ENCODE peak calls at places on chromosomes 4 and X, in ten cellular contexts. One of them, this sample, is unnamed.

GRCh38 chrX:24063488-24063887 is 8.7 kb downstream of the EIF2S3 start:
- DNase-seq in suprapubic skin: no peak
- DNase-seq in transverse colon: no peak
- DNase-seq in stomach: no peak
- DNase-seq in right lobe of liver: no peak
- DNase-seq in A549: no peak
- DNase-seq in heart left ventricle: no peak
- DNase-seq in H1: no peak
- DNase-seq in ovary: no peak
- DNase-seq in HCT116: no peak
- DNase-seq in this sample: no peak

GRCh38 chr4:81030061-81030616 is 369 bp upstream of the BMP3 start:
- DNase-seq in HCT116: no peak
- DNase-seq in right lobe of liver: no peak
- DNase-seq in A549: no peak
- DNase-seq in H1: peak
- DNase-seq in ovary: no peak
- DNase-seq in transverse colon: no peak
- DNase-seq in heart left ventricle: no peak
- DNase-seq in stomach: no peak
- DNase-seq in suprapubic skin: no peak
- DNase-seq in this sample: no peak

GRCh38 chr4:154467886-154468285 is 23.7 kb downstream of the DCHS2 start:
- DNase-seq in ovary: no peak
- DNase-seq in H1: no peak
- DNase-seq in A549: no peak
- DNase-seq in HCT116: no peak
- DNase-seq in right lobe of liver: no peak
- DNase-seq in suprapubic skin: no peak
- DNase-seq in transverse colon: no peak
- DNase-seq in stomach: no peak
- DNase-seq in heart left ventricle: no peak
- DNase-seq in this sample: no peak

GRCh38 chr4:169312690-169313422 is 42.1 kb upstream of the SH3RF1 start:
- DNase-seq in stomach: no peak
- DNase-seq in suprapubic skin: no peak
- DNase-seq in right lobe of liver: no peak
- DNase-seq in A549: no peak
- DNase-seq in HCT116: no peak
- DNase-seq in ovary: no peak
- DNase-seq in transverse colon: no peak
- DNase-seq in heart left ventricle: no peak
- DNase-seq in H1: no peak
- DNase-seq in this sample: no peak

GRCh38 chr4:155371432-155372043 is 5.2 kb downstream of the MAP9 start:
- DNase-seq in stomach: no peak
- DNase-seq in suprapubic skin: no peak
- DNase-seq in HCT116: peak
- DNase-seq in transverse colon: no peak
- DNase-seq in heart left ventricle: no peak
- DNase-seq in A549: peak
- DNase-seq in ovary: no peak
- DNase-seq in right lobe of liver: no peak
- DNase-seq in H1: no peak
- DNase-seq in this sample: peak

GRCh38 chr4:1084796-1085403 is 28.5 kb downstream of the RNF212 start:
- DNase-seq in H1: no peak
- DNase-seq in ovary: no peak
- DNase-seq in HCT116: no peak
- DNase-seq in right lobe of liver: no peak
- DNase-seq in stomach: no peak
- DNase-seq in transverse colon: no peak
- DNase-seq in suprapubic skin: no peak
- DNase-seq in heart left ventricle: no peak
- DNase-seq in A549: no peak
- DNase-seq in this sample: no peak

GRCh38 chr4:7291372-7292135 is 99.2 kb downstream of the SORCS2 start:
- DNase-seq in HCT116: no peak
- DNase-seq in H1: no peak
- DNase-seq in A549: no peak
- DNase-seq in suprapubic skin: no peak
- DNase-seq in stomach: no peak
- DNase-seq in ovary: peak
- DNase-seq in transverse colon: peak
- DNase-seq in heart left ventricle: peak
- DNase-seq in right lobe of liver: no peak
- DNase-seq in this sample: no peak

GRCh38 chr4:3009422-3009821 is 46.1 kb downstream of the GRK4 start:
- DNase-seq in A549: peak
- DNase-seq in right lobe of liver: no peak
- DNase-seq in transverse colon: no peak
- DNase-seq in stomach: no peak
- DNase-seq in heart left ventricle: no peak
- DNase-seq in suprapubic skin: peak
- DNase-seq in H1: no peak
- DNase-seq in ovary: no peak
- DNase-seq in HCT116: peak
- DNase-seq in this sample: no peak

GRCh38 chr4:112861378-112862317 is 187.8 kb upstream of the ANK2 start:
- DNase-seq in A549: no peak
- DNase-seq in stomach: no peak
- DNase-seq in HCT116: no peak
- DNase-seq in suprapubic skin: no peak
- DNase-seq in transverse colon: no peak
- DNase-seq in right lobe of liver: no peak
- DNase-seq in ovary: no peak
- DNase-seq in H1: no peak
- DNase-seq in heart left ventricle: no peak
- DNase-seq in this sample: no peak

GRCh38 chr4:164293776-164294175 is 460.2 kb upstream of the SMIM31 start:
- DNase-seq in A549: no peak
- DNase-seq in H1: no peak
- DNase-seq in stomach: no peak
- DNase-seq in suprapubic skin: no peak
- DNase-seq in HCT116: no peak
- DNase-seq in right lobe of liver: no peak
- DNase-seq in ovary: no peak
- DNase-seq in transverse colon: no peak
- DNase-seq in heart left ventricle: no peak
- DNase-seq in this sample: no peak

GRCh38 chr4:7334521-7335275 is 100.0 kb downstream of the PSAPL1 start:
- DNase-seq in H1: no peak
- DNase-seq in right lobe of liver: no peak
- DNase-seq in suprapubic skin: no peak
- DNase-seq in stomach: no peak
- DNase-seq in transverse colon: no peak
- DNase-seq in heart left ventricle: peak
- DNase-seq in A549: no peak
- DNase-seq in HCT116: no peak
- DNase-seq in ovary: no peak
- DNase-seq in this sample: no peak

GRCh38 chrX:19926095-19926494 is 38.7 kb upstream of the SH3KBP1 start:
- DNase-seq in transverse colon: no peak
- DNase-seq in stomach: no peak
- DNase-seq in HCT116: no peak
- DNase-seq in ovary: no peak
- DNase-seq in heart left ventricle: no peak
- DNase-seq in A549: no peak
- DNase-seq in right lobe of liver: no peak
- DNase-seq in suprapubic skin: no peak
- DNase-seq in H1: no peak
- DNase-seq in this sample: no peak

GRCh38 chrX:24117288-24117687 is 32.2 kb upstream of the ZFX start:
- DNase-seq in H1: no peak
- DNase-seq in stomach: no peak
- DNase-seq in ovary: peak
- DNase-seq in transverse colon: no peak
- DNase-seq in HCT116: no peak
- DNase-seq in heart left ventricle: no peak
- DNase-seq in suprapubic skin: no peak
- DNase-seq in right lobe of liver: no peak
- DNase-seq in A549: peak
- DNase-seq in this sample: no peak

GRCh38 chr4:4854649-4855292 is 4.7 kb upstream of the MSX1 start:
- DNase-seq in heart left ventricle: peak
- DNase-seq in A549: no peak
- DNase-seq in ovary: no peak
- DNase-seq in suprapubic skin: no peak
- DNase-seq in right lobe of liver: no peak
- DNase-seq in stomach: no peak
- DNase-seq in transverse colon: no peak
- DNase-seq in HCT116: no peak
- DNase-seq in H1: no peak
- DNase-seq in this sample: no peak

GRCh38 chrX:43618376-43619205 is 37.5 kb upstream of the MAOA start:
- DNase-seq in A549: no peak
- DNase-seq in heart left ventricle: no peak
- DNase-seq in HCT116: no peak
- DNase-seq in suprapubic skin: no peak
- DNase-seq in ovary: no peak
- DNase-seq in right lobe of liver: no peak
- DNase-seq in stomach: no peak
- DNase-seq in H1: no peak
- DNase-seq in transverse colon: peak
- DNase-seq in this sample: no peak

GRCh38 chrX:23317799-23318724 is 16.6 kb upstream of the PTCHD1 start:
- DNase-seq in ovary: no peak
- DNase-seq in transverse colon: peak
- DNase-seq in stomach: no peak
- DNase-seq in suprapubic skin: no peak
- DNase-seq in heart left ventricle: no peak
- DNase-seq in right lobe of liver: no peak
- DNase-seq in HCT116: no peak
- DNase-seq in H1: peak
- DNase-seq in A549: peak
- DNase-seq in this sample: peak

GRCh38 chrX:118523920-118524319 is 28.3 kb downstream of the DOCK11 start:
- DNase-seq in heart left ventricle: no peak
- DNase-seq in H1: no peak
- DNase-seq in ovary: no peak
- DNase-seq in suprapubic skin: no peak
- DNase-seq in HCT116: no peak
- DNase-seq in transverse colon: no peak
- DNase-seq in stomach: no peak
- DNase-seq in A549: no peak
- DNase-seq in right lobe of liver: no peak
- DNase-seq in this sample: peak

DNA sequence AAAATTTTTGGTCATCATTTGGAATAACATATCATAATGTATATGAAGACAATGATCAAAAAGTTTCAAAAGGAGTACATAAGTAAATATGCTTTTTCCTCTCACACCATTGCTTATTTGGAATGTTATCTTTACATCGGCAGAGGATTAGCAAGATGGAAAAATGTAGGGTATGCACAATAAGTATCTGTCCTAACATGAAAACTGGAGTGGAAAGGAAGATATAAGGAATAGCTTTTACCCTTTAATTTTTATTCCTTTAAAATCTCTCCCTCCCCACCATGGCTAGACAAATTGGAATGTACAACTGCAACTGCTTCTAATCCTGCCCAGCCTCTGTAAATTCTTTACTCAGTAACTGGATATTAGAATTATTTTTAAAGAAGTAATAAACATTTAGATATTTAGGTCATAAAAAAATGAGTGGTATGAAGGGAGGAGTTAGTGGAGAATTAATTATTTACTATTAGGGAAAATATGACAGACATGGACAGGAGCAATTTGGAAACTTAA is 171.5 kb downstream of the PCDH18 start:
- DNase-seq in transverse colon: no peak
- DNase-seq in heart left ventricle: no peak
- DNase-seq in ovary: no peak
- DNase-seq in HCT116: no peak
- DNase-seq in stomach: no peak
- DNase-seq in A549: no peak
- DNase-seq in suprapubic skin: no peak
- DNase-seq in right lobe of liver: no peak
- DNase-seq in H1: no peak
- DNase-seq in this sample: no peak
- TF ChIP-seq POLR2A in transverse colon: no peak
- TF ChIP-seq POLR2A in heart left ventricle: no peak
- TF ChIP-seq POLR2A in ovary: no peak
- TF ChIP-seq POLR2A in HCT116: no peak
- TF ChIP-seq POLR2A in stomach: no peak
- TF ChIP-seq POLR2A in A549: no peak
- TF ChIP-seq POLR2A in suprapubic skin: no peak
- TF ChIP-seq POLR2A in right lobe of liver: no peak
- TF ChIP-seq POLR2A in H1: no peak
- TF ChIP-seq POLR2A in this sample: no peak

DNA sequence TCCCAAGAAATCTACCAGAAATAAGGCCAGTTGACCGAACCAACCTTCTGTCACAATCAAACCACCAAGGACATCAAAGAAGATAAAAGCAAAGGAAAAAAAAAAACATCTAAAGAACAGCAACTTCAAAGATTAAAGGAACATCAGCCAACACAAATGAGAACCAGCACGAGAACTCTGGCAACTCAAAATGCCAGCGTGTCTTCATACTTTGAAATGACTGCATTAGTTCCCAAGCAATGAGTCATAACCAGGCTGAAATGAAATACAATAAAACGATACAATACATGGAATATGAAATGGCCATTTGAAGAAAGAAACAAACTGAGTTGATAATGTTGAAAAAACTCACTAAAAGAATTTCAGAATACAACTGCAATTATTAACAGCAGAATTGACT is 611.6 kb upstream of the GRIA3 start:
- DNase-seq in heart left ventricle: no peak
- DNase-seq in transverse colon: no peak
- DNase-seq in H1: no peak
- DNase-seq in HCT116: no peak
- DNase-seq in stomach: no peak
- DNase-seq in right lobe of liver: no peak
- DNase-seq in ovary: no peak
- DNase-seq in suprapubic skin: no peak
- DNase-seq in A549: no peak
- DNase-seq in this sample: no peak
- TF ChIP-seq POLR2A in heart left ventricle: no peak
- TF ChIP-seq POLR2A in transverse colon: no peak
- TF ChIP-seq POLR2A in H1: no peak
- TF ChIP-seq POLR2A in HCT116: no peak
- TF ChIP-seq POLR2A in stomach: no peak
- TF ChIP-seq POLR2A in right lobe of liver: no peak
- TF ChIP-seq POLR2A in ovary: no peak
- TF ChIP-seq POLR2A in suprapubic skin: no peak
- TF ChIP-seq POLR2A in A549: no peak
- TF ChIP-seq POLR2A in this sample: no peak

GRCh38 chr4:86961605-86962295 is 26.9 kb downstream of the AFF1 start:
- DNase-seq in suprapubic skin: no peak
- DNase-seq in stomach: no peak
- DNase-seq in heart left ventricle: no peak
- DNase-seq in A549: peak
- DNase-seq in HCT116: no peak
- DNase-seq in ovary: no peak
- DNase-seq in H1: no peak
- DNase-seq in transverse colon: peak
- DNase-seq in right lobe of liver: no peak
- DNase-seq in this sample: peak
- TF ChIP-seq POLR2A in suprapubic skin: no peak
- TF ChIP-seq POLR2A in stomach: no peak
- TF ChIP-seq POLR2A in heart left ventricle: no peak
- TF ChIP-seq POLR2A in A549: no peak
- TF ChIP-seq POLR2A in HCT116: no peak
- TF ChIP-seq POLR2A in ovary: no peak
- TF ChIP-seq POLR2A in H1: no peak
- TF ChIP-seq POLR2A in transverse colon: no peak
- TF ChIP-seq POLR2A in right lobe of liver: no peak
- TF ChIP-seq POLR2A in this sample: peak

GRCh38 chr4:122151982-122152698 is at the start of gene BLTP1:
- DNase-seq in H1: peak
- DNase-seq in ovary: peak
- DNase-seq in heart left ventricle: peak
- DNase-seq in transverse colon: peak
- DNase-seq in stomach: peak
- DNase-seq in right lobe of liver: peak
- DNase-seq in suprapubic skin: peak
- DNase-seq in HCT116: peak
- DNase-seq in A549: peak
- DNase-seq in this sample: peak
- TF ChIP-seq POLR2A in H1: peak
- TF ChIP-seq POLR2A in ovary: peak
- TF ChIP-seq POLR2A in heart left ventricle: no peak
- TF ChIP-seq POLR2A in transverse colon: peak
- TF ChIP-seq POLR2A in stomach: no peak
- TF ChIP-seq POLR2A in right lobe of liver: peak
- TF ChIP-seq POLR2A in suprapubic skin: no peak
- TF ChIP-seq POLR2A in HCT116: peak
- TF ChIP-seq POLR2A in A549: peak
- TF ChIP-seq POLR2A in this sample: peak

This sample was measured in erythroblast.